ENCODE peak calls at places on chromosomes 11 and 22, in ten cellular contexts. I is H1; R is K562; A is heart left ventricle; G is psoas muscle; J is GM23248; B is effector memory CD4-positive, alpha-beta T cell; K is testis; X is Karpas-422; F is mesendoderm. T is an unnamed sample.
A peak's percentile ranks its signal among the peaks of the same experiment; 100 is the strongest.

GRCh38 chr11:126308271-126308671 is 4.4 kb downstream of the DCPS start:
- DNase-seq in I (no peak), R (no peak), A (no peak), G (no peak), J (no peak), B (no peak), K (no peak), X (no peak), F (no peak), T (no peak)

GRCh38 chr22:27925331-27925730 is 6.3 kb upstream of the PITPNB start:
- DNase-seq in I (no peak), R (no peak), A (no peak), G (no peak), J (no peak), B (no peak), K (no peak), X (no peak), F (no peak), T (no peak)

GRCh38 chr11:112697779-112698178 is 263.4 kb upstream of the NCAM1 start:
- DNase-seq in I (no peak), R (no peak), A (no peak), G (no peak), J (no peak), B (no peak), K (no peak), X (no peak), F (no peak), T (no peak)

GRCh38 chr11:2298131-2298794 is 3.5 kb downstream of the C11orf21 start:
- DNase-seq in I (peak; percentile 23), R (no peak), A (peak; percentile 14), G (no peak), J (no peak), B (no peak), K (peak; percentile 9), X (no peak), F (no peak), T (no peak)

GRCh38 chr22:43996170-43996980 is 27.7 kb upstream of the PARVB start:
- DNase-seq in I (no peak), R (no peak), A (peak; percentile 70), G (peak; percentile 55), J (no peak), B (peak; percentile 33), K (peak; percentile 71), X (peak; percentile 79), F (no peak), T (peak; percentile 57)

GRCh38 chr11:11706022-11706421 is 84.2 kb upstream of the GALNT18 start:
- DNase-seq in I (no peak), R (no peak), A (no peak), G (no peak), J (peak; percentile 25), B (no peak), K (no peak), X (no peak), F (peak; percentile 56), T (no peak)

GRCh38 chr11:128208329-128209220 is 378.8 kb downstream of the ETS1 start:
- DNase-seq in I (no peak), R (no peak), A (peak; percentile 60), G (no peak), J (peak; percentile 94), B (no peak), K (peak; percentile 27), X (no peak), F (no peak), T (no peak)

GRCh38 chr11:57427692-57428082 is 766 bp upstream of the SLC43A3 start:
- DNase-seq in I (no peak), R (no peak), A (peak; percentile 76), G (peak; percentile 74), J (peak; percentile 94), B (no peak), K (peak; percentile 79), X (no peak), F (no peak), T (no peak)

GRCh38 chr11:110606415-110606814 is 105.8 kb downstream of the ARHGAP20 start:
- DNase-seq in I (no peak), R (no peak), A (no peak), G (no peak), J (no peak), B (no peak), K (peak; percentile 29), X (no peak), F (peak; percentile 22), T (no peak)

GRCh38 chr22:43448048-43448447 is 36.2 kb downstream of the MPPED1 start:
- DNase-seq in I (no peak), R (no peak), A (no peak), G (no peak), J (no peak), B (no peak), K (no peak), X (peak; percentile 59), F (no peak), T (no peak)

GRCh38 chr11:77147668-77148321 is 19.7 kb downstream of the MYO7A start:
- DNase-seq in I (peak; percentile 79), R (peak; percentile 69), A (no peak), G (no peak), J (peak; percentile 53), B (no peak), K (no peak), X (no peak), F (peak; percentile 52), T (no peak)

GRCh38 chr11:94400839-94401772 is at the start of gene GPR83:
- DNase-seq in I (peak; percentile 59), R (no peak), A (no peak), G (no peak), J (peak; percentile 49), B (no peak), K (peak; percentile 18), X (no peak), F (peak; percentile 82), T (no peak)

GRCh38 chr11:55714982-55715888 is 53.2 kb downstream of the OR4C6 start:
- DNase-seq in I (peak; percentile 78), R (no peak), A (no peak), G (no peak), J (peak; percentile 1), B (no peak), K (peak; percentile 82), X (peak; percentile 67), F (peak; percentile 18), T (no peak)

GRCh38 chr11:65903068-65903481 is 2.9 kb upstream of the FOSL1 start:
- DNase-seq in I (no peak), R (peak; percentile 64), A (no peak), G (no peak), J (peak; percentile 95), B (no peak), K (no peak), X (no peak), F (peak; percentile 96), T (no peak)

GRCh38 chr22:43543522-43544281 is 131.9 kb downstream of the MPPED1 start:
- DNase-seq in I (no peak), R (no peak), A (no peak), G (no peak), J (no peak), B (no peak), K (no peak), X (no peak), F (no peak), T (no peak)

GRCh38 chr22:49962751-49963646 is 2.4 kb downstream of the PIM3 start:
- DNase-seq in I (no peak), R (no peak), A (peak; percentile 26), G (peak; percentile 50), J (no peak), B (no peak), K (no peak), X (no peak), F (no peak), T (peak; percentile 6)
- H3K4me3 ChIP-seq in I (peak overlapping the region; percentile 32), R (peak overlapping the region; percentile 76), A (peak overlapping the region; percentile 84), G (peak overlapping the region; percentile 86), J (peak overlapping the region; percentile 73), B (peak overlapping the region; percentile 56), K (peak overlapping the region; percentile 78), X (peak overlapping the region; percentile 86), F (no peak overlapping the region), T (peak overlapping the region; percentile 57)

GRCh38 chr11:64224891-64225607 is 937 bp downstream of the TRPT1 start:
- DNase-seq in I (peak; percentile 61), R (peak; percentile 27), A (peak; percentile 25), G (no peak), J (peak; percentile 32), B (no peak), K (no peak), X (peak; percentile 79), F (no peak), T (no peak)
- H3K36me3 ChIP-seq in I (peaks cover 3% of the 10 kb centered on the region), R (peaks cover 52% of the 10 kb centered on the region), A (peaks cover 24% of the 10 kb centered on the region), G (no peaks in the 10 kb centered on the region), J (no peaks in the 10 kb centered on the region), B (peaks cover 25% of the 10 kb centered on the region), K (no peaks in the 10 kb centered on the region), X (peaks cover 5% of the 10 kb centered on the region), F (no peaks in the 10 kb centered on the region), T (peaks cover 32% of the 10 kb centered on the region)

GRCh38 chr11:117932987-117933386 is 3.8 kb upstream of the TMPRSS13 start:
- DNase-seq in I (no peak), R (no peak), A (no peak), G (no peak), J (no peak), B (no peak), K (no peak), X (no peak), F (no peak), T (no peak)
- H3K4me1 ChIP-seq in I (peaks cover 10% of the 10 kb centered on the region), R (no peaks in the 10 kb centered on the region), A (no peaks in the 10 kb centered on the region), G (no peaks in the 10 kb centered on the region), J (no peaks in the 10 kb centered on the region), B (peaks cover 30% of the 10 kb centered on the region), K (no peaks in the 10 kb centered on the region), X (no peaks in the 10 kb centered on the region), F (peaks cover 17% of the 10 kb centered on the region), T (peaks cover 32% of the 10 kb centered on the region)

GRCh38 chr22:17235861-17236260 is 16.6 kb upstream of the ADA2 start:
- DNase-seq in I (no peak), R (no peak), A (no peak), G (no peak), J (no peak), B (no peak), K (no peak), X (no peak), F (no peak), T (no peak)

GRCh38 chr22:17233348-17234043 is 14.3 kb upstream of the ADA2 start:
- DNase-seq in I (peak; percentile 59), R (no peak), A (no peak), G (no peak), J (no peak), B (no peak), K (no peak), X (no peak), F (no peak), T (no peak)

GRCh38 chr22:17234144-17234623 is 14.9 kb upstream of the ADA2 start:
- DNase-seq in I (peak; percentile 88), R (no peak), A (no peak), G (no peak), J (peak; percentile 25), B (no peak), K (no peak), X (no peak), F (peak; percentile 97), T (no peak)

GRCh38 chr22:17237031-17237668 is 17.9 kb upstream of the ADA2 start:
- DNase-seq in I (no peak), R (no peak), A (no peak), G (no peak), J (no peak), B (no peak), K (no peak), X (no peak), F (no peak), T (peak; percentile 31)

DNA sequence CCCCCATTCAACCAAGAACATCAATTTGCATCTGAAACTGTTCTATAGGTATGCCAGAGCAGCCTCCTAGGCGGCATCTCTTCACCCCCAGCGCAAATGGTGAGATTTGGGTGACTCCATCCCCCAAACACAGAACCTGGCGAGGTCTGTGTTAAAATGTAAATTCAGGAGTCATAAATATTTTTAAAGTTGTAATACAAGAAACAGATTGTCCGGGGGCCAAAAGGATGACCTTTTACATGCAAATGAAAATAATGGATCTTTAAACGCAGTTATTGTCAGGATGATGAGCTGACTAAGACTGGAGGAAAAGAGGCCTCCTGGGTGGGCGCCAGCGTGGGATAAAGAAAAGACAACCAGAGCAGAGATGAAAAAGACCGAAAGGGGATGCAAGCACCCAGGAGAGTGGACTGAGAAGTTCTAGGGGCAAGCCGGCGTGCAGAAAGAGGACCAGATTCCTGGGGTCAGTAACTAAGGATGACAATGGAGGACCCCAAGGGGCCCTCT is 16.0 kb upstream of the ADA2 start:
- DNase-seq in I (peak; percentile 73), R (no peak), A (no peak), G (no peak), J (no peak), B (no peak), K (no peak), X (no peak), F (peak; percentile 30), T (no peak)
- H3K4me3 ChIP-seq in I (no peak overlapping the region), R (no peak overlapping the region), A (no peak overlapping the region), G (no peak overlapping the region), J (no peak overlapping the region), B (no peak overlapping the region), K (no peak overlapping the region), X (no peak overlapping the region), F (no peak overlapping the region), T (no peak overlapping the region)

T was measured in naive thymus-derived CD4-positive, alpha-beta T cell.